ENCODE peak calls at places on chromosome 16, in eight cellular contexts. Q is body of pancreas, E is GM12878, T is Peyer's patch, W is breast epithelium, K is sigmoid colon, O is heart left ventricle, D is transverse colon. S is an unnamed sample.

GRCh38 chr16:70809392-70810060 is 8.6 kb upstream of the VAC14 start:
- DNase-seq in Q (no peak), T (no peak), E (no peak), K (no peak), O (no peak), W (no peak), D (no peak), S (no peak)

GRCh38 chr16:56910654-56911539 is 21.0 kb upstream of the HERPUD1 start:
- DNase-seq in O (peak; percentile 40), E (no peak), Q (no peak), K (no peak), T (no peak), D (peak; percentile 67), W (no peak), S (no peak)

GRCh38 chr16:80527297-80527696 is 13.5 kb upstream of the DYNLRB2 start:
- DNase-seq in O (no peak), K (no peak), Q (no peak), W (no peak), T (no peak), D (peak; percentile 12), E (no peak), S (no peak)

GRCh38 chr16:27564226-27564625 is 14.3 kb downstream of the KATNIP start:
- DNase-seq in W (no peak), D (no peak), E (no peak), O (no peak), K (peak; percentile 41), Q (no peak), T (no peak), S (no peak)

GRCh38 chr16:11056090-11056988 is 112.0 kb downstream of the CLEC16A start:
- DNase-seq in E (no peak), W (no peak), K (peak; percentile 30), Q (no peak), O (no peak), D (no peak), T (no peak), S (no peak)

GRCh38 chr16:56329887-56330286 is 95.5 kb downstream of the AMFR start:
- DNase-seq in E (no peak), D (no peak), O (no peak), W (no peak), K (no peak), T (no peak), Q (no peak), S (no peak)

GRCh38 chr16:27378871-27379580 is 22.9 kb upstream of the IL21R start:
- DNase-seq in Q (no peak), D (no peak), E (no peak), O (peak; percentile 8), T (no peak), K (no peak), W (no peak), S (no peak)

GRCh38 chr16:66740533-66740932 is 10.9 kb downstream of the DYNC1LI2 start:
- DNase-seq in O (no peak), W (no peak), T (no peak), K (no peak), E (no peak), D (peak; percentile 65), Q (no peak), S (peak; percentile 32)

GRCh38 chr16:66374176-66374575 is 7.7 kb downstream of the CDH5 start:
- DNase-seq in Q (no peak), W (no peak), K (peak; percentile 24), O (no peak), T (no peak), D (no peak), E (no peak), S (no peak)

GRCh38 chr16:27426423-27427408 is 24.7 kb downstream of the IL21R start:
- DNase-seq in E (peak; percentile 93), Q (no peak), O (peak; percentile 18), T (no peak), D (peak; percentile 38), W (no peak), K (peak; percentile 43), S (peak; percentile 26)

GRCh38 chr16:78180349-78180748 is 80.9 kb downstream of the WWOX start:
- DNase-seq in E (no peak), Q (no peak), O (no peak), K (no peak), T (no peak), D (no peak), W (no peak), S (no peak)

DNA sequence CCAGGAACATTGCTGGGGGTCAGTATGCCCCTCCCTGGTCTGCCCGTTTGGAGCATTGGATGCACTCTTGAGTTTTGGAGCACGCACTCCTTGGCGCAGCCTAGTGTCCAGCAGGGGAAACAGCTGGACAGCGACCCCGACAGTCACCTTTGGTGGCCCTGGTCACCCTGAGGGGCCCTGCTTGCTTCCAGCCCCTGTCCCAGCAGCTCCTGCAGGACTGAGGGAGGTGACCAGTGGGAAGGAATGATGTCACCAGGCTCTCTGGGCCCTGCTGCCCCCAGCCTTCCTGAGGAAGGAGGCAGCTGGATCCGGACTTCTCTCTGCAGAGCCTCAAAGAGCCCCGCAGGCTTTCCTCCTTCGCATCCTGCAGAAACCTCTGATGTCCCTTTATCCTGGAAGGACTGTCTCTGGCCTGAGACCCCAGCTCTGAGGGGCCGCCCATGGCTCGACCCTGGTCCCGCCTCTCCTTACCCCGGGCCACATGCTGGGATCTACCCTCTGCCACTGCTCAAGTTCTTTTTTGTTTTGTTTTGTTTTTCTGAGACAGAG is 11.8 kb downstream of the ZSCAN10 start:
- DNase-seq in T (no peak), E (no peak), W (no peak), O (peak; percentile 66), K (no peak), Q (no peak), D (no peak), S (no peak)
- TF ChIP-seq CTCF in T (no peak), E (peak; percentile 23), W (no peak), O (no peak), K (no peak), Q (peak; percentile 10), D (no peak), S (no peak)

GRCh38 chr16:20740007-20740883 is 1.4 kb downstream of the THUMPD1 start:
- DNase-seq in K (no peak), E (no peak), T (no peak), D (no peak), O (no peak), W (no peak), Q (peak; percentile 21), S (no peak)

GRCh38 chr16:20741555-20742285 is at the start of gene THUMPD1:
- DNase-seq in W (peak; percentile 96), Q (peak; percentile 98), K (peak; percentile 98), T (peak; percentile 99), E (peak; percentile 72), O (peak; percentile 96), D (peak; percentile 98), S (peak; percentile 98)

GRCh38 chr16:20744922-20745440 is 3.4 kb upstream of the THUMPD1 start:
- DNase-seq in D (no peak), T (no peak), O (no peak), E (no peak), K (no peak), W (no peak), Q (no peak), S (no peak)

GRCh38 chr16:20743591-20743990 is 2.0 kb upstream of the THUMPD1 start:
- DNase-seq in Q (no peak), D (no peak), T (no peak), E (no peak), O (no peak), W (no peak), K (no peak), S (no peak)

DNA sequence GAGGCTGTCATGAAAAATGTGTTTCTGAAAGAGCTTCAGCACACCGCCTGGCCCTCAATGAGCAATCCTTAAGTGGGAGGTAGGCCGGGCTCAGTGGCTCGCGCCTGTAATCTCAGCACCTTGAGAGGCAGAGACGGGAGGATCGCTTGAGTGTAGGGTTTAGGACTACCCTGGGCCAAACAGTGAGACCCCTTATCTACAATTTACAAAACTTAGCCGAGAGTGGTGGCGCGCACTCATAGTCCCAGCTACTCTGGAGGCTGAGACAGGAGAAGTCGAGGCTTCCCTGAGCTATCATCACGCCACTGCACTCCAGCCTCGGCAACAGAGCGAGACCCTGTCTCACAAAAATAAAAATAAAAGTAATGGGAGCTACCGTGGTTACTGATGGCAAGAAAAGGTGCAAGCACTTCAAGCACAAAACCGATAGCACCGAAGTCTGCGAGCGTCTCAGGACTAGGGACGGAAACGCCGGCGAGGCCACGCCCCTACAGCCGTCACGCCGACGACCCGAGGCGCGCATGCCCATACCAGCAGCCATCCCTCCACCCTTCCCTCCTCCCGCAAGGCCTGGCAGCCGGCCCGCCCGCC is 622 bp downstream of the THUMPD1 start:
- DNase-seq in W (peak; percentile 89), K (peak; percentile 96), O (peak; percentile 91), E (peak; percentile 53), Q (peak; percentile 91), T (peak; percentile 96), D (peak; percentile 94), S (peak; percentile 95)
- TF ChIP-seq POLR2A in W (no peak), K (peak; percentile 67), O (no peak), E (no peak), Q (peak; percentile 0), T (no peak), D (no peak), S (no peak)

GRCh38 chr16:84992700-84993075 is 18.6 kb downstream of the ZDHHC7 start:
- DNase-seq in Q (no peak), T (no peak), W (no peak), E (no peak), D (no peak), O (no peak), K (no peak), S (no peak)

GRCh38 chr16:84995666-84996065 is 15.7 kb downstream of the ZDHHC7 start:
- DNase-seq in Q (no peak), K (no peak), E (no peak), D (no peak), W (no peak), T (no peak), O (no peak), S (peak; percentile 70)

GRCh38 chr16:84990782-84991181 is 20.6 kb downstream of the ZDHHC7 start:
- DNase-seq in E (no peak), W (no peak), D (no peak), Q (no peak), O (no peak), T (no peak), K (no peak), S (no peak)

GRCh38 chr16:84996365-84996764 is 15.0 kb downstream of the ZDHHC7 start:
- DNase-seq in T (no peak), E (no peak), W (no peak), K (no peak), O (no peak), Q (no peak), D (no peak), S (no peak)

DNA sequence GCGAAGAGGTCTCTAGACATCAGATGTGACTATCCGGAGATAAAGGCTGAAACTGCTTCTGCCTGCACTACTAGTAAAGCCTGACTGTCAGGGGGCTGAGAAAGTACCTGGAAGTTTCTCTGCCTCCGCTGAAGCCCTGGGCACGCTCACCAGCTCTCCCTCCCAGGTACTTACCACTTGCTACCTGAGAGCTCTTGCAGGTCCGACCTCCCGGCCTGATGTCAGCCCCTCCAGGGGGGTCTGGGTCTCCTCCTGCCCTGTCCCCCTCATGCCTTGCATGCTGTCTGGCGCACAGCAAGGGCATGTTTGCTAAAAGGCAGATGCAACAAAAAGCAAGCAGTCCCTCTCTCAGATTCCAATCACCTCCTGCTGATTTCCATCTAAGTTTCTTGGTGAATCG is 17.4 kb downstream of the ZDHHC7 start:
- DNase-seq in E (no peak), T (no peak), W (no peak), D (no peak), O (no peak), K (no peak), Q (no peak), S (no peak)
- H3K36me3 ChIP-seq in E (peaks cover 18% of the 10 kb centered on the region), T (no peaks in the 10 kb centered on the region), W (peaks cover under 1% of the 10 kb centered on the region), D (peaks cover 15% of the 10 kb centered on the region), O (peaks cover 69% of the 10 kb centered on the region), K (peaks cover 25% of the 10 kb centered on the region), Q (no peaks in the 10 kb centered on the region), S (peaks cover 48% of the 10 kb centered on the region)

GRCh38 chr16:74903882-74904678 is 80.8 kb downstream of the WDR59 start:
- DNase-seq in K (no peak), T (no peak), D (no peak), E (no peak), W (no peak), Q (no peak), O (no peak), S (no peak)

GRCh38 chr16:74909665-74910064 is 75.3 kb downstream of the WDR59 start:
- DNase-seq in D (no peak), W (no peak), E (no peak), O (no peak), K (no peak), T (no peak), Q (no peak), S (no peak)
- TF ChIP-seq CTCF in D (no peak), W (no peak), E (no peak), O (no peak), K (no peak), T (no peak), Q (no peak), S (no peak)